ENCODE peak calls at places on chromosome 15, in five cellular contexts. One of them, this sample, is unnamed.
A peak's percentile ranks its signal among the peaks of the same experiment; 100 is the strongest.

GRCh38 chr15:22922003-22922402 is 58.2 kb downstream of the CYFIP1 start:
- DNase-seq in fibroblast of lung: no peak
- DNase-seq in GM23248: no peak
- DNase-seq in lower lobe of right lung: no peak
- DNase-seq in tibial artery: no peak
- DNase-seq in this sample: no peak

GRCh38 chr15:70248116-70249025 is 150.7 kb upstream of the TLE3 start:
- DNase-seq in fibroblast of lung: no peak
- DNase-seq in GM23248: no peak
- DNase-seq in lower lobe of right lung: no peak
- DNase-seq in tibial artery: peak; percentile 43
- DNase-seq in this sample: no peak

GRCh38 chr15:95923797-95924196 is 406.7 kb upstream of the NR2F2 start:
- DNase-seq in fibroblast of lung: no peak
- DNase-seq in GM23248: no peak
- DNase-seq in lower lobe of right lung: no peak
- DNase-seq in tibial artery: no peak
- DNase-seq in this sample: no peak

GRCh38 chr15:85789496-85789875 is 5.2 kb downstream of the KLHL25 start:
- DNase-seq in fibroblast of lung: no peak
- DNase-seq in GM23248: no peak
- DNase-seq in lower lobe of right lung: no peak
- DNase-seq in tibial artery: no peak
- DNase-seq in this sample: no peak

GRCh38 chr15:65873271-65873670 is 4.0 kb downstream of the RAB11A start:
- DNase-seq in fibroblast of lung: no peak
- DNase-seq in GM23248: no peak
- DNase-seq in lower lobe of right lung: no peak
- DNase-seq in tibial artery: no peak
- DNase-seq in this sample: no peak

GRCh38 chr15:72790302-72790955 is 6.9 kb upstream of the ADPGK start:
- DNase-seq in fibroblast of lung: peak; percentile 41
- DNase-seq in GM23248: peak; percentile 74
- DNase-seq in lower lobe of right lung: no peak
- DNase-seq in tibial artery: no peak
- DNase-seq in this sample: peak; percentile 29

GRCh38 chr15:78879517-78880241 is 7.0 kb downstream of the MORF4L1 start:
- DNase-seq in fibroblast of lung: peak; percentile 28
- DNase-seq in GM23248: peak; percentile 40
- DNase-seq in lower lobe of right lung: no peak
- DNase-seq in tibial artery: no peak
- DNase-seq in this sample: peak; percentile 45

GRCh38 chr15:87672309-87672897 is 584.1 kb downstream of the NTRK3 start:
- DNase-seq in fibroblast of lung: peak; percentile 39
- DNase-seq in GM23248: peak; percentile 67
- DNase-seq in lower lobe of right lung: no peak
- DNase-seq in tibial artery: no peak
- DNase-seq in this sample: peak; percentile 44

GRCh38 chr15:85762039-85762755 is 32.5 kb downstream of the KLHL25 start:
- DNase-seq in fibroblast of lung: no peak
- DNase-seq in GM23248: no peak
- DNase-seq in lower lobe of right lung: no peak
- DNase-seq in tibial artery: no peak
- DNase-seq in this sample: no peak

GRCh38 chr15:80007532-80007931 is 36.5 kb upstream of the BCL2A1 start:
- DNase-seq in fibroblast of lung: no peak
- DNase-seq in GM23248: no peak
- DNase-seq in lower lobe of right lung: no peak
- DNase-seq in tibial artery: no peak
- DNase-seq in this sample: no peak

GRCh38 chr15:101068523-101068960 is 149.4 kb downstream of the LRRK1 start:
- DNase-seq in fibroblast of lung: peak; percentile 27
- DNase-seq in GM23248: no peak
- DNase-seq in lower lobe of right lung: peak; percentile 45
- DNase-seq in tibial artery: no peak
- DNase-seq in this sample: no peak

GRCh38 chr15:51829360-51830278 is at the start of gene TMOD3:
- DNase-seq in fibroblast of lung: peak; percentile 84
- DNase-seq in GM23248: peak; percentile 90
- DNase-seq in lower lobe of right lung: peak; percentile 95
- DNase-seq in tibial artery: peak; percentile 94
- DNase-seq in this sample: peak; percentile 91

GRCh38 chr15:51830279-51830806 is 890 bp downstream of the TMOD3 start:
- DNase-seq in fibroblast of lung: peak; percentile 30
- DNase-seq in GM23248: no peak
- DNase-seq in lower lobe of right lung: no peak
- DNase-seq in tibial artery: no peak
- DNase-seq in this sample: peak; percentile 69

GRCh38 chr15:51825701-51826100 is 3.8 kb upstream of the TMOD3 start:
- DNase-seq in fibroblast of lung: no peak
- DNase-seq in GM23248: no peak
- DNase-seq in lower lobe of right lung: no peak
- DNase-seq in tibial artery: no peak
- DNase-seq in this sample: no peak

GRCh38 chr15:51833782-51834181 is 4.3 kb downstream of the TMOD3 start:
- DNase-seq in fibroblast of lung: no peak
- DNase-seq in GM23248: no peak
- DNase-seq in lower lobe of right lung: no peak
- DNase-seq in tibial artery: no peak
- DNase-seq in this sample: no peak

DNA sequence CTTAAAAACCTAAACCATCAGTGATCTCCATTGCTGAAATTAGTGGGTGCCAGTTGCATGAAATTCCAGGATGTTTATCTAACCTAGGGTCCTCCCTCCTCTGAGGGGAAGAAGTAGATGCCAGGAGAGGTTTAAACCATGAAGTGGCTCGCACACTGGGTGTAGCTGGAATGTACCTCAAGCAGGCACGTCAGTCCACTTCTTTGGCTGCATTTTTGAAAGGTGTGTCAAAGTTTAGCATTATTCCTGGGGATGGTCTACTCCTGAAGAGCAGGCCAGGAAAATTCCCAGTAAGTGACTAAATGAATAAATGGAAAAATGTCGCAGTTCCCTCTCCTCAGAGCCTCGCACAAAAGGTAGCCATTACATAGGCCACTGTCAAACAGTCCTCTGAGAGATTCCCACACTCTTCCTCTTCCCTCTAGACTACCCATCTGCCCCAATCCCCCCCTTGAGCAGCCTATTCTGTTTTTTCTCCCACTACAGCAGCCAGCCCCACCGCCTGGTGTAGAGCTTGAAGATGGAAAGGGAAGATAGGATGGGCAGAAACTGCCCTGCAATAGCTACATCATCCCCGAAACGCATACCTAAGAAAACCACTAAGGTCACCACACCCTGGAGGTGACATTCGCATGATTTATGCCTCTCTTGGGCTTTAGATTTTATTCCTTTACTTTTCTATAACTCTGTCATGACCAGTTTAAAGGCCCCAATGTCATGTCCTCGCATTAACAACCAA is 663 bp upstream of the TMOD3 start:
- DNase-seq in fibroblast of lung: peak; percentile 78
- DNase-seq in GM23248: no peak
- DNase-seq in lower lobe of right lung: peak; percentile 51
- DNase-seq in tibial artery: no peak
- DNase-seq in this sample: no peak
- H3K4me3 ChIP-seq in fibroblast of lung: no peak overlapping the region
- H3K4me3 ChIP-seq in GM23248: no peak overlapping the region
- H3K4me3 ChIP-seq in lower lobe of right lung: peak overlapping the region; percentile 92
- H3K4me3 ChIP-seq in tibial artery: peak overlapping the region; percentile 87
- H3K4me3 ChIP-seq in this sample: peak overlapping the region; percentile 98

DNA sequence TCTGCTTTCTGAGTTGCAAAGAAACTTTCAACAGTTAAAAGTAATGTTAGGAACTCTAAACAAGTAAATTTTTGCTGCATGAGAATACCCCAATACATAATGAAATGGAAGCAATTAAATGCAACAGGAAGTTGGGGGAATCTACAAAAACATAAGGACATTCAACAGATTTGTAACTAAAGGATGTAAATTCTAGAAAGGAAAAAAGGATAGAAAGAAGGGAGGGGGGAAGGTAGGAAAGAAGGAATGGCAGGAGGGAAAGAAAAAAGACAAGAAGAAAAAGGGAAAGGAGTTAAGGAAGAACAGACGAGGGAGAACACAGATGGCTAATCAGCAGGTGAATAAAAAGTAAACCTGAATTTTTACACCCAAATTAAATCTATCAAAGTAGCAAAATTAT is 22.3 kb upstream of the ANP32A start:
- DNase-seq in fibroblast of lung: no peak
- DNase-seq in GM23248: no peak
- DNase-seq in lower lobe of right lung: no peak
- DNase-seq in tibial artery: no peak
- DNase-seq in this sample: no peak
- H3K27me3 ChIP-seq in fibroblast of lung: peaks cover 22% of the 10 kb centered on the region
- H3K27me3 ChIP-seq in GM23248: peaks cover 60% of the 10 kb centered on the region
- H3K27me3 ChIP-seq in lower lobe of right lung: peaks cover 57% of the 10 kb centered on the region
- H3K27me3 ChIP-seq in tibial artery: no peaks in the 10 kb centered on the region
- H3K27me3 ChIP-seq in this sample: peaks cover 46% of the 10 kb centered on the region

DNA sequence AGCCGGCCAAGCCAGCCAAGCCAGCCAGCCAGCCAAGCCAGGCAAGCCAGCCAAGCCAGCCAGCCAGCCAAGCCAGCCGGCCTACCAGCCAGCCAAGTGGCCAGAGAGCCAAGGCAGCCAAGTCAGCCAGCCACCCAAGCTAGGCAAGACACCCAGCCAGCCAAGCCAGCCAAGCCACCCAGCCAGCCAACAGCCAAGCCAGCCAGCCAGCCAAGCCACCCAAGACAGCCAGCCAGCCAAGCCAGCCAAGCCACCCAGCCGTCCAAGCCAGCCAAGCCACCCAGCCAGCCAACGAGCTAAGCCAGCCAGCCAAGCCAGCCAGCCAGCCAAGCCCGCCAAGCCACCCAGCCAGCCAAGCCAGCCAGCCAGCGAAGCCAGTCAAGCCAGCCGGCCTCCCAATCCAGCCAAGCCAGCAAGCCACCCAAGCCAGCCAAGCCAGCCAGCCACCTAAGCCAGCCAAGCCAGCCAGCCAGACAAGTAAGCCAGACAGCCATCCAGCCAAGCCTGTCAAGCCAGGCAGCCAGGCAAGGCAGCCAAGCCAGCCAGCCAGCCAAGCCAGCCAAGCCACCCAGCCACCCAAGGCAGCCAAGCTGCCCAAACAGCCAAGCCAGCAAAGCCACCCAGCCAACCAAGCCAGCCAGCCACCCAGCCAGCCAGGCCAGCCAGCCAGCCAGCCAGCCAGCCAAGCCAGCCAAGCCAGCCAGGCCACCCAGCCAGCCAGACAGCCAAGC is 200.5 kb downstream of the GOLGA6L6 start:
- DNase-seq in fibroblast of lung: no peak
- DNase-seq in GM23248: no peak
- DNase-seq in lower lobe of right lung: peak; percentile 90
- DNase-seq in tibial artery: peak; percentile 87
- DNase-seq in this sample: peak; percentile 54
- H3K9me3 ChIP-seq in fibroblast of lung: peaks cover 26% of the 10 kb centered on the region
- H3K9me3 ChIP-seq in GM23248: no peaks in the 10 kb centered on the region
- H3K9me3 ChIP-seq in lower lobe of right lung: peaks cover 10% of the 10 kb centered on the region
- H3K9me3 ChIP-seq in tibial artery: no peaks in the 10 kb centered on the region
- H3K9me3 ChIP-seq in this sample: peaks cover 34% of the 10 kb centered on the region

GRCh38 chr15:68580883-68581155 is 2.0 kb downstream of the CORO2B start:
- DNase-seq in fibroblast of lung: no peak
- DNase-seq in GM23248: no peak
- DNase-seq in lower lobe of right lung: no peak
- DNase-seq in tibial artery: no peak
- DNase-seq in this sample: no peak
- H3K4me3 ChIP-seq in fibroblast of lung: no peak overlapping the region
- H3K4me3 ChIP-seq in GM23248: no peak overlapping the region
- H3K4me3 ChIP-seq in lower lobe of right lung: no peak overlapping the region
- H3K4me3 ChIP-seq in tibial artery: no peak overlapping the region
- H3K4me3 ChIP-seq in this sample: no peak overlapping the region

This sample was measured in MG63.